ENCODE peak calls at places on chromosomes 11 and 22, in five cellular contexts. H is A549, A is K562, W is SK-N-SH, M is GM12878. Z is an unnamed sample.

GRCh38 chr11:115845872-115846271 is 341.7 kb upstream of the CADM1 start:
- DNase-seq in A (no peak), M (no peak), H (no peak), W (no peak), Z (no peak)

GRCh38 chr11:73856001-73856663 is 20.5 kb downstream of the COA4 start:
- DNase-seq in W (peak), H (no peak), M (no peak), A (no peak), Z (no peak)

GRCh38 chr11:91248199-91248807 is 976.3 kb upstream of the FAT3 start:
- DNase-seq in M (no peak), A (peak), H (peak), W (no peak), Z (peak)

GRCh38 chr11:70091651-70092050 is 13.5 kb downstream of the ANO1 start:
- DNase-seq in A (no peak), M (no peak), W (no peak), H (no peak), Z (no peak)

GRCh38 chr11:47464479-47464878 is 15.5 kb upstream of the RAPSN start:
- DNase-seq in W (no peak), A (no peak), M (no peak), H (no peak), Z (peak)

GRCh38 chr11:61480936-61481335 is 27.6 kb upstream of the LRRC10B start:
- DNase-seq in M (no peak), A (no peak), W (peak), H (no peak), Z (no peak)

GRCh38 chr11:70176940-70177689 is 26.0 kb upstream of the FADD start:
- DNase-seq in W (peak), A (peak), H (peak), M (no peak), Z (no peak)

GRCh38 chr11:66282468-66283455 is 4.8 kb downstream of the CNIH2 start:
- DNase-seq in W (peak), A (peak), M (peak), H (peak), Z (peak)

GRCh38 chr22:30318773-30319419 is 7.8 kb downstream of the TBC1D10A start:
- DNase-seq in H (no peak), M (no peak), A (no peak), W (no peak), Z (no peak)

GRCh38 chr11:72470386-72470785 is 36.1 kb upstream of the CLPB start:
- DNase-seq in A (no peak), M (no peak), H (no peak), W (no peak), Z (no peak)

GRCh38 chr22:31637938-31638618 is 23.9 kb downstream of the PISD start:
- DNase-seq in W (no peak), M (no peak), H (no peak), A (peak), Z (no peak)

GRCh38 chr11:105137286-105137685 is 2.3 kb downstream of the CARD18 start:
- DNase-seq in W (no peak), M (no peak), H (no peak), A (no peak), Z (peak)

GRCh38 chr22:25627271-25627848 is 62.9 kb downstream of the GRK3 start:
- DNase-seq in W (peak), M (no peak), A (no peak), H (no peak), Z (peak)

GRCh38 chr11:101269990-101270660 is 140.5 kb upstream of the PGR start:
- DNase-seq in W (no peak), A (no peak), M (no peak), H (no peak), Z (no peak)

GRCh38 chr11:19935507-19935906 is 222.9 kb downstream of the NAV2 start:
- DNase-seq in M (no peak), W (no peak), A (no peak), H (no peak), Z (peak)

GRCh38 chr11:19936461-19936860 is 223.8 kb downstream of the DBX1 start:
- DNase-seq in W (no peak), H (no peak), A (no peak), M (no peak), Z (no peak)

GRCh38 chr11:19938866-19939265 is 221.4 kb downstream of the DBX1 start:
- DNase-seq in W (no peak), A (no peak), M (no peak), H (no peak), Z (no peak)

GRCh38 chr11:19939415-19939929 is 220.8 kb downstream of the DBX1 start:
- DNase-seq in H (no peak), M (no peak), A (no peak), W (no peak), Z (no peak)

GRCh38 chr11:19938051-19938856 is 222.0 kb downstream of the DBX1 start:
- DNase-seq in H (peak), A (peak), M (no peak), W (peak), Z (peak)
- TF ChIP-seq RCOR1 in H (no peak), A (no peak), M (no peak), W (no peak), Z (no peak)

GRCh38 chr22:36028646-36029405 is at the start of gene RBFOX2:
- DNase-seq in A (peak), M (no peak), W (peak), H (peak), Z (peak)

GRCh38 chr22:36029406-36029755 is 757 bp upstream of the RBFOX2 start:
- DNase-seq in A (no peak), H (no peak), M (no peak), W (no peak), Z (peak)

GRCh38 chr22:36027579-36027959 is 1.1 kb downstream of the RBFOX2 start:
- DNase-seq in M (no peak), H (peak), W (no peak), A (no peak), Z (no peak)

GRCh38 chr22:36026741-36027140 is 1.9 kb downstream of the RBFOX2 start:
- DNase-seq in A (no peak), M (no peak), W (no peak), H (no peak), Z (peak)

DNA sequence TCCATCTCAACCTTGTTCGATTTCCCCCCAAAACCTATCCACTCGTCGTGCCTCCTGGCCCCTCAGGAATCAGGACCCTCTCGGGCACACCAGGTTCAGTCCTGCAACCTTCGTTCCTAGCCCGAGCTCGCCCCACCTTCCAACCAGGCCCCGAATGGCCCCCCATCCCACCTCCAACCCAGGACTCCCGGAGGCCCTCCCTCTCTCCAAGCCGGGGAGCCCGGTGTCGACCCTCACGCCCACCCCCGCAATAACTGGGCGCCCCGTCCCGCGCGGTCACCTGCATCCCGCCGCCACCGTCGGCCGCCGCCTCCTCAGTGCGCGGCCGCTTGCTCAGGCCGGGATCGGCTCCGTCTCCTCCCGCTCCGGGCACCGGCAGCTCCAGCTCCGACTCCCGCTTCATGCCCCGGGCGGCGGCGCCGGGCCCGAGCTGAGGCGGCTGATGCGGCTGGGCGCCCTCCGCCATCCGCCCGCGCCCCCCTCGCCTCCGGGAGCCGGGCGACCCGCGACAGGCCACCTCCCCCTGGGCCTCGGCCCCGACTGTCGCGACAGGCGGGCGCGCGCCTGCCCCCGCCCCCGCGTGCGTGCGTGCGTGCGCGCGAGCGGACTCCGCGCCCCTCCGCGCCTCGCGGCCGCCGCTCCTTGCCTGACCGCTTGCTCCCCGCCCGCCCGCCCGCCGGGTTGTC is 521 bp downstream of the RBFOX2 start:
- DNase-seq in A (no peak), W (peak), H (peak), M (no peak), Z (no peak)
- TF ChIP-seq RCOR1 in A (no peak), W (no peak), H (no peak), M (no peak), Z (no peak)

DNA sequence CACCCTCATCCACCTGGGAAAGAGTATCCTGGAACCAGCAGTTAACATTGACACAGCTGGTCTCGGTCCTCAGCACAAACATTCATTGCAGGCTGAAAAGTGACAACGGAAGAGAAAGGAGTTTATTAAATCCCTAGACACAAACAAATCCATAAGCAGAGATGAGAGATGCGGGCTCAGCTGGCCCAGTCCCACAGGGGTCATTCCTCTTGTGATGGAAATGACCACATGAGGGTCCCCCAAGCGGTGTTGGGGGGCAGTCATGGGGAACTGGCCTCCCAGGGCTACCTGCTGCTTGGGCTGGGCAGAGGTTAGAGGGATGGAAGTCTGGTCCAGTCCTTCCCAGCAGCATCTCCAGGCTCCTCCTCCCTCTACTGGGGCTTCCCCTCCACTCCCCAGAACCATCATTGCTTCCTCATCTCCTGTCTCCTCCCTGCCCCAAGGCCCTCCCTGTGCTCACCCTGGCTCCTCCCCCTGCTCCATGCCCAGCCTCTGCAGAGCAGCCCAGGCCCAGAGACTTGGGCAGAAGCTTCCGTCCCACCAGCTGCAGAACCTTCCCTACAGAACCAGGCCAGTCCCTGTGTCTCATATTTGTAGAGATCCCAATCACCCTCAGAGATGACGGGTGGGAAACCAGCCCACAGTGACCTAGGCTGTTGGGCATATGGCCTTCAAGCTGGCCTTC is 5.4 kb upstream of the IGLL5 start:
- DNase-seq in H (no peak), A (peak), M (no peak), W (no peak), Z (no peak)
- TF ChIP-seq RCOR1 in H (no peak), A (no peak), M (no peak), W (no peak), Z (no peak)

GRCh38 chr11:44774736-44775135 is 48.0 kb downstream of the TSPAN18 start:
- DNase-seq in M (no peak), A (no peak), H (no peak), W (no peak), Z (no peak)

GRCh38 chr11:44771252-44771734 is 44.5 kb downstream of the TSPAN18 start:
- DNase-seq in W (no peak), A (no peak), H (no peak), M (no peak), Z (no peak)

GRCh38 chr11:44775366-44776356 is 48.9 kb downstream of the TSPAN18 start:
- DNase-seq in A (peak), M (no peak), W (peak), H (peak), Z (peak)

GRCh38 chr11:44774131-44774530 is 47.4 kb downstream of the TSPAN18 start:
- DNase-seq in A (no peak), W (no peak), H (no peak), M (no peak), Z (no peak)

GRCh38 chr11:44773351-44773965 is 46.7 kb downstream of the TSPAN18 start:
- DNase-seq in A (no peak), H (no peak), W (no peak), M (no peak), Z (peak)
- TF ChIP-seq RCOR1 in A (no peak), H (no peak), W (no peak), M (no peak), Z (no peak)

GRCh38 chr11:80502511-80502910 is 1061.7 kb upstream of the TENM4 start:
- DNase-seq in M (no peak), A (no peak), W (no peak), H (no peak), Z (no peak)

GRCh38 chr11:80505771-80506170 is 1064.9 kb upstream of the TENM4 start:
- DNase-seq in M (no peak), W (no peak), H (no peak), A (no peak), Z (no peak)

DNA sequence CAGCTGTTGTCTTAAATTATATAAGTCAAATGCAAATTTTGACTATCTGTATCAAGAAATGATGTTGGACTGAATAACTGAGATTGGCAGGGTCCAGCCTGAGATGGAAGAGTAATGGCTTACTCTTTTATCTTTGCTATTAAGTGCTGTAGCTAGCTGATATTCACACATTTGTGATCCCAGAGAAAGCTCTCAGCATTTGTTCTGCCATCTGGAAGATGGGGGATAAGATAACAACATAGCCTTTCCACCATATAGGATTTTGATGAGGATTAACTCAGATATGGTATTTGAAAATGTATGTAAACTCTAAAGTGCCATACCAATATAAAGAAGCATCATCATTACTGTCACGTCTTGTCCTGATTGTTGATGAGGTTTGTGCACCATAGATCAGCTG is 1063.2 kb upstream of the TENM4 start:
- DNase-seq in W (peak), H (no peak), M (no peak), A (no peak), Z (no peak)
- TF ChIP-seq RCOR1 in W (no peak), H (no peak), M (no peak), A (no peak), Z (no peak)

DNA sequence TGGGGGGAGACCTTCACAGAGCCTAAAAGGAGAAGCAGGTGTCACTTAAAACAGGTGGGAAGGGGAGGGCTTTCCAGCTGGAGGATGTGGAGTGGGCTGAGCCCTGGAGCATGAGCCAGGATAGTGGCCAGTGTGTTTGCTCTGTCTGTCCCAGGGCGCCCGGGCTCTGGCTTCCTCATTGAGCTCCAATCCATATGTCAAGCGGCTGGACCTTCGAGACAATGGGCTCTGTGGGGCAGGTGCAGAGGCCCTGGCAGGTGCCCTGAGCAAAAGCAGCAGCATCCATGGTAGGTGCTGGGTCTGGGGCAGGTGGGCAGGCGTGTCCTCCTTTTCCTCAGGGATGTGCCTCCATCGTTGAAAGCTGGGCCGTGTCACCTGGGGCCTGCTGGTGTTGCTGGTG is 2.0 kb downstream of the LRRC74B start:
- DNase-seq in M (no peak), A (no peak), W (no peak), H (no peak), Z (no peak)
- TF ChIP-seq RCOR1 in M (no peak), A (no peak), W (no peak), H (no peak), Z (no peak)

DNA sequence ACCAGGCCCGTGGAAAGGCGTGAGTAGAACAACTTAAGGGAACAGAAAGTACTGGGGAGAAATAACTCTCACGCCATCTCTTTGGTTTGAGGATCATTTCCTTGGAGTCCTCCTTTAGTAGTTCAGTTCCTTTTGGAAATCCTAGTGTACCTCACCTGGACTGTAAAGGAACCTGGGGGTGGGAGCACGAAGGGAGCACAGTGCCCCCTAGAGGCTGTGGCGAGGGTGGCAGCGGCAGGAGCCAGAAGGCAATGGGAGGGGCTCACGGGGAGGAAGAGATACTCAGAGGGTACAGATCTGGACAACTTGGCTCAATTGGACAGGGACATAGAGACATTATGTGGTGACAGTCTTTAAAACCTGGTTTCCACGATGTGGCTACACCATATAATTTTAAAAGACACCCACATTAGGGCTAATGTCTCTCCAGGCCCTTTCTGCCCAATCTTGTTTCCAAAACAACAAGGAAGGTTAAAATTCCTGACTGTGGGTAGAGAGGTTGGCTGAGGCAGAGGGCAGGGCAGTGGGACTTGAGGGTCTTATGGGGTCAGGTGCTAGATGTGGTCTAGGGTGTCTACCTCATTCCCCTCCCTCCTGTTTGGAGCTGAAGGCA is 87.0 kb downstream of the CSNK2A3 start:
- DNase-seq in W (peak), H (peak), M (no peak), A (peak), Z (peak)
- TF ChIP-seq RCOR1 in W (no peak), H (no peak), M (no peak), A (no peak), Z (no peak)